ENCODE peak calls at places on chromosomes 12 and 14, in six cellular contexts. W is iris pigment epithelial cell, S is lower lobe of right lung, Q is occipital lobe, G is WERI-Rb-1, K is SIG-M5. Z is an unnamed sample.

GRCh38 chr14:57182760-57183503 is 85.8 kb downstream of the EXOC5 start:
- DNase-seq in Q (no peak), G (peak; percentile 69), K (no peak), W (peak; percentile 15), S (no peak), Z (no peak)

GRCh38 chr12:28851781-28852180 is 297.3 kb upstream of the FAR2 start:
- DNase-seq in G (no peak), S (no peak), W (no peak), Q (no peak), K (no peak), Z (no peak)

GRCh38 chr14:84959796-84960515 is 570.0 kb upstream of the FLRT2 start:
- DNase-seq in G (no peak), Q (no peak), K (no peak), W (no peak), S (no peak), Z (no peak)

GRCh38 chr14:99127651-99128167 is 144.3 kb downstream of the BCL11B start:
- DNase-seq in Q (no peak), G (no peak), W (peak; percentile 12), K (no peak), S (no peak), Z (no peak)

GRCh38 chr14:23441076-23441475 is 5.6 kb upstream of the MYH7 start:
- DNase-seq in W (peak; percentile 25), G (peak; percentile 60), K (no peak), Q (no peak), S (no peak), Z (no peak)

GRCh38 chr14:34324363-34324795 is 137.7 kb downstream of the SPTSSA start:
- DNase-seq in G (peak; percentile 29), S (no peak), Q (no peak), W (peak; percentile 23), K (no peak), Z (no peak)

GRCh38 chr12:32248594-32249140 is 142.0 kb downstream of the BICD1 start:
- DNase-seq in W (no peak), K (no peak), G (no peak), S (no peak), Q (no peak), Z (no peak)

GRCh38 chr12:92629349-92630065 is 73.3 kb upstream of the PLEKHG7 start:
- DNase-seq in G (no peak), W (peak; percentile 72), S (no peak), Q (no peak), K (no peak), Z (no peak)

GRCh38 chr14:73757876-73758391 is 43.8 kb upstream of the PNMA1 start:
- DNase-seq in S (no peak), Q (no peak), G (no peak), W (no peak), K (no peak), Z (no peak)

GRCh38 chr12:116885496-116885895 is 4.3 kb upstream of the HRK start:
- DNase-seq in W (no peak), G (no peak), Q (no peak), K (peak; percentile 86), S (no peak), Z (no peak)

GRCh38 chr12:54299515-54300266 is 1.1 kb downstream of the NFE2 start:
- DNase-seq in G (no peak), K (no peak), W (no peak), Q (no peak), S (no peak), Z (no peak)

GRCh38 chr14:98926151-98926550 is 345.8 kb downstream of the BCL11B start:
- DNase-seq in W (no peak), G (no peak), S (no peak), Q (no peak), K (no peak), Z (no peak)

GRCh38 chr12:106135075-106135474 is 3.7 kb downstream of the NUAK1 start:
- DNase-seq in K (no peak), Q (no peak), W (no peak), S (no peak), G (no peak), Z (no peak)

GRCh38 chr14:62768753-62769152 is 276.5 kb downstream of the KCNH5 start:
- DNase-seq in Q (no peak), W (no peak), K (no peak), S (no peak), G (no peak), Z (no peak)

GRCh38 chr12:76859621-76860020 is 19.2 kb downstream of the CSRP2 start:
- DNase-seq in K (no peak), Q (no peak), W (no peak), G (no peak), S (no peak), Z (no peak)

GRCh38 chr14:65428691-65429090 is 16.2 kb downstream of the FUT8 start:
- DNase-seq in W (no peak), Q (no peak), G (no peak), K (no peak), S (no peak), Z (no peak)

GRCh38 chr12:116427200-116427932 is 131.8 kb upstream of the MAP1LC3B2 start:
- DNase-seq in Q (no peak), W (no peak), G (no peak), K (no peak), S (no peak), Z (no peak)